ENCODE peak calls at places on chromosomes 6 and 20, in ten cellular contexts. One of them, this sample, is unnamed.
A peak's percentile ranks its signal among the peaks of the same experiment; 100 is the strongest.

GRCh38 chr6:158684745-158685355 is 35.0 kb downstream of the SYTL3 start:
- DNase-seq in nucleus accumbens: no peak
- DNase-seq in NCI-H1048: no peak
- DNase-seq in left lung: no peak
- DNase-seq in progenitor cell of endocrine pancreas: no peak
- DNase-seq in HFFc6: no peak
- DNase-seq in stimulated activated CD8-positive, alpha-beta memory T cell treated with anti-CD3 and anti-CD28 coated beads, Interleukin-7, amount 100 ng/mL, for 4 hours: no peak
- DNase-seq in iPS DF 6.9: no peak
- DNase-seq in heart left ventricle: no peak
- DNase-seq in GM04503: no peak
- DNase-seq in this sample: no peak

GRCh38 chr20:21526776-21527175 is 12.9 kb upstream of the NKX2-2 start:
- DNase-seq in NCI-H1048: no peak
- DNase-seq in nucleus accumbens: no peak
- DNase-seq in stimulated activated CD8-positive, alpha-beta memory T cell treated with anti-CD3 and anti-CD28 coated beads, Interleukin-7, amount 100 ng/mL, for 4 hours: no peak
- DNase-seq in GM04503: no peak
- DNase-seq in heart left ventricle: no peak
- DNase-seq in progenitor cell of endocrine pancreas: no peak
- DNase-seq in iPS DF 6.9: no peak
- DNase-seq in left lung: no peak
- DNase-seq in HFFc6: no peak
- DNase-seq in this sample: no peak

GRCh38 chr6:127586372-127586771 is 9.4 kb downstream of the C6orf58 start:
- DNase-seq in stimulated activated CD8-positive, alpha-beta memory T cell treated with anti-CD3 and anti-CD28 coated beads, Interleukin-7, amount 100 ng/mL, for 4 hours: no peak
- DNase-seq in heart left ventricle: no peak
- DNase-seq in NCI-H1048: no peak
- DNase-seq in left lung: no peak
- DNase-seq in nucleus accumbens: no peak
- DNase-seq in progenitor cell of endocrine pancreas: no peak
- DNase-seq in GM04503: no peak
- DNase-seq in HFFc6: no peak
- DNase-seq in iPS DF 6.9: peak; percentile 20
- DNase-seq in this sample: no peak

GRCh38 chr6:2745246-2745645 is 5.5 kb downstream of the MYLK4 start:
- DNase-seq in nucleus accumbens: no peak
- DNase-seq in HFFc6: no peak
- DNase-seq in NCI-H1048: no peak
- DNase-seq in left lung: no peak
- DNase-seq in stimulated activated CD8-positive, alpha-beta memory T cell treated with anti-CD3 and anti-CD28 coated beads, Interleukin-7, amount 100 ng/mL, for 4 hours: no peak
- DNase-seq in GM04503: no peak
- DNase-seq in progenitor cell of endocrine pancreas: no peak
- DNase-seq in heart left ventricle: no peak
- DNase-seq in iPS DF 6.9: no peak
- DNase-seq in this sample: no peak

GRCh38 chr20:373171-373890 is 7.2 kb upstream of the TRIB3 start:
- DNase-seq in progenitor cell of endocrine pancreas: no peak
- DNase-seq in heart left ventricle: peak; percentile 65
- DNase-seq in iPS DF 6.9: no peak
- DNase-seq in stimulated activated CD8-positive, alpha-beta memory T cell treated with anti-CD3 and anti-CD28 coated beads, Interleukin-7, amount 100 ng/mL, for 4 hours: no peak
- DNase-seq in left lung: peak; percentile 85
- DNase-seq in GM04503: peak; percentile 29
- DNase-seq in HFFc6: peak; percentile 68
- DNase-seq in NCI-H1048: no peak
- DNase-seq in nucleus accumbens: no peak
- DNase-seq in this sample: peak; percentile 89

GRCh38 chr6:85498596-85499258 is 48.8 kb downstream of the NT5E start:
- DNase-seq in stimulated activated CD8-positive, alpha-beta memory T cell treated with anti-CD3 and anti-CD28 coated beads, Interleukin-7, amount 100 ng/mL, for 4 hours: no peak
- DNase-seq in heart left ventricle: no peak
- DNase-seq in iPS DF 6.9: no peak
- DNase-seq in left lung: no peak
- DNase-seq in GM04503: no peak
- DNase-seq in HFFc6: no peak
- DNase-seq in nucleus accumbens: no peak
- DNase-seq in NCI-H1048: no peak
- DNase-seq in progenitor cell of endocrine pancreas: no peak
- DNase-seq in this sample: no peak

GRCh38 chr6:14540859-14541540 is 423.4 kb downstream of the CD83 start:
- DNase-seq in iPS DF 6.9: no peak
- DNase-seq in HFFc6: no peak
- DNase-seq in left lung: no peak
- DNase-seq in stimulated activated CD8-positive, alpha-beta memory T cell treated with anti-CD3 and anti-CD28 coated beads, Interleukin-7, amount 100 ng/mL, for 4 hours: no peak
- DNase-seq in NCI-H1048: no peak
- DNase-seq in heart left ventricle: no peak
- DNase-seq in progenitor cell of endocrine pancreas: no peak
- DNase-seq in GM04503: no peak
- DNase-seq in nucleus accumbens: no peak
- DNase-seq in this sample: no peak

GRCh38 chr20:25750765-25751696 is 54.4 kb upstream of the ZNF337 start:
- DNase-seq in nucleus accumbens: no peak
- DNase-seq in HFFc6: peak; percentile 32
- DNase-seq in iPS DF 6.9: no peak
- DNase-seq in progenitor cell of endocrine pancreas: no peak
- DNase-seq in GM04503: no peak
- DNase-seq in left lung: peak; percentile 83
- DNase-seq in heart left ventricle: peak; percentile 83
- DNase-seq in NCI-H1048: no peak
- DNase-seq in stimulated activated CD8-positive, alpha-beta memory T cell treated with anti-CD3 and anti-CD28 coated beads, Interleukin-7, amount 100 ng/mL, for 4 hours: peak; percentile 29
- DNase-seq in this sample: peak; percentile 7